ENCODE peak calls at places on chromosomes 12 and 14, in five cellular contexts. U is stimulated activated CD4-positive, alpha-beta T cell treated with anti-CD3 and anti-CD28 coated beads, Interleukin-1b, Interleukin-23, amount 100 ng/mL, for 1 hour; D is GM04504; Q is dermis microvascular lymphatic vessel endothelial cell; Z is germinal center. P is an unnamed sample.

GRCh38 chr14:97697772-97698171 is 900.6 kb downstream of the VRK1 start:
- DNase-seq in U (no peak), D (no peak), Q (no peak), Z (no peak), P (no peak)

GRCh38 chr12:27305673-27306504 is 26.7 kb upstream of the BMAL2 start:
- DNase-seq in U (no peak), D (no peak), Q (peak), Z (peak), P (no peak)

GRCh38 chr14:34649344-34649743 is 19.4 kb upstream of the SNX6 start:
- DNase-seq in U (no peak), D (peak), Q (peak), Z (no peak), P (no peak)

GRCh38 chr12:104682790-104683279 is 226.1 kb downstream of the CHST11 start:
- DNase-seq in U (peak), D (no peak), Q (no peak), Z (peak), P (no peak)

GRCh38 chr14:73102806-73103497 is 33.4 kb upstream of the PSEN1 start:
- DNase-seq in U (no peak), D (no peak), Q (no peak), Z (no peak), P (no peak)

GRCh38 chr14:104364830-104365229 is 214.7 kb upstream of the C14orf180 start:
- DNase-seq in U (no peak), D (no peak), Q (no peak), Z (no peak), P (no peak)

GRCh38 chr12:125336246-125336645 is 271.0 kb downstream of the AACS start:
- DNase-seq in U (no peak), D (no peak), Q (no peak), Z (no peak), P (no peak)

GRCh38 chr12:46964496-46965098 is 114.8 kb upstream of the PCED1B start:
- DNase-seq in U (no peak), D (no peak), Q (no peak), Z (no peak), P (no peak)

GRCh38 chr12:46468159-46468558 is 95.6 kb upstream of the SLC38A2 start:
- DNase-seq in U (no peak), D (no peak), Q (peak), Z (no peak), P (no peak)

GRCh38 chr14:63524537-63525155 is 18.5 kb downstream of the PPP2R5E start:
- DNase-seq in U (no peak), D (no peak), Q (no peak), Z (peak), P (no peak)

GRCh38 chr12:120413901-120414695 is 23.8 kb upstream of the COX6A1 start:
- DNase-seq in U (no peak), D (no peak), Q (no peak), Z (no peak), P (no peak)

GRCh38 chr12:48536602-48537001 is 11.2 kb downstream of the OR8S1 start:
- DNase-seq in U (no peak), D (no peak), Q (no peak), Z (no peak), P (no peak)

GRCh38 chr12:67705394-67706370 is 57.1 kb downstream of the DYRK2 start:
- DNase-seq in U (no peak), D (peak), Q (peak), Z (no peak), P (no peak)